ENCODE peak calls at places on chromosomes 3 and 15, in nine cellular contexts. One of them, this sample, is unnamed.

GRCh38 chr3:133943639-133944131 is 48.0 kb upstream of the RAB6B start:
- DNase-seq in activated CD4-positive, CD25-positive, alpha-beta regulatory T cell treated with anti-CD3 and anti-CD28 coated beads, Interleukin-2, amount 50 U/mL, for 16 hours: no peak
- DNase-seq in effector memory CD8-positive, alpha-beta T cell: no peak
- DNase-seq in AG10803: peak
- DNase-seq in RPMI8226: peak
- DNase-seq in germinal center: no peak
- DNase-seq in glutamatergic neuron: no peak
- DNase-seq in AG04450: peak
- DNase-seq in aorta: peak
- DNase-seq in this sample: no peak

GRCh38 chr3:34856577-34856976 is 782.7 kb upstream of the ARPP21 start:
- DNase-seq in activated CD4-positive, CD25-positive, alpha-beta regulatory T cell treated with anti-CD3 and anti-CD28 coated beads, Interleukin-2, amount 50 U/mL, for 16 hours: no peak
- DNase-seq in effector memory CD8-positive, alpha-beta T cell: no peak
- DNase-seq in AG10803: no peak
- DNase-seq in RPMI8226: no peak
- DNase-seq in germinal center: no peak
- DNase-seq in glutamatergic neuron: no peak
- DNase-seq in AG04450: no peak
- DNase-seq in aorta: no peak
- DNase-seq in this sample: no peak

GRCh38 chr3:63400259-63400860 is 122.3 kb downstream of the SYNPR start:
- DNase-seq in activated CD4-positive, CD25-positive, alpha-beta regulatory T cell treated with anti-CD3 and anti-CD28 coated beads, Interleukin-2, amount 50 U/mL, for 16 hours: no peak
- DNase-seq in effector memory CD8-positive, alpha-beta T cell: no peak
- DNase-seq in AG10803: peak
- DNase-seq in RPMI8226: no peak
- DNase-seq in germinal center: no peak
- DNase-seq in glutamatergic neuron: no peak
- DNase-seq in AG04450: no peak
- DNase-seq in aorta: no peak
- DNase-seq in this sample: no peak

GRCh38 chr15:48963524-48964113 is at the start of gene SHC4:
- DNase-seq in activated CD4-positive, CD25-positive, alpha-beta regulatory T cell treated with anti-CD3 and anti-CD28 coated beads, Interleukin-2, amount 50 U/mL, for 16 hours: no peak
- DNase-seq in effector memory CD8-positive, alpha-beta T cell: no peak
- DNase-seq in AG10803: peak
- DNase-seq in RPMI8226: peak
- DNase-seq in germinal center: peak
- DNase-seq in glutamatergic neuron: peak
- DNase-seq in AG04450: no peak
- DNase-seq in aorta: peak
- DNase-seq in this sample: no peak

GRCh38 chr3:61574854-61575253 is 13.5 kb downstream of the PTPRG start:
- DNase-seq in activated CD4-positive, CD25-positive, alpha-beta regulatory T cell treated with anti-CD3 and anti-CD28 coated beads, Interleukin-2, amount 50 U/mL, for 16 hours: no peak
- DNase-seq in effector memory CD8-positive, alpha-beta T cell: no peak
- DNase-seq in AG10803: peak
- DNase-seq in RPMI8226: no peak
- DNase-seq in germinal center: no peak
- DNase-seq in glutamatergic neuron: no peak
- DNase-seq in AG04450: peak
- DNase-seq in aorta: peak
- DNase-seq in this sample: peak

GRCh38 chr15:61831505-61831921 is 228.7 kb downstream of the VPS13C start:
- DNase-seq in activated CD4-positive, CD25-positive, alpha-beta regulatory T cell treated with anti-CD3 and anti-CD28 coated beads, Interleukin-2, amount 50 U/mL, for 16 hours: no peak
- DNase-seq in effector memory CD8-positive, alpha-beta T cell: no peak
- DNase-seq in AG10803: no peak
- DNase-seq in RPMI8226: no peak
- DNase-seq in germinal center: no peak
- DNase-seq in glutamatergic neuron: no peak
- DNase-seq in AG04450: no peak
- DNase-seq in aorta: no peak
- DNase-seq in this sample: no peak

GRCh38 chr3:105791134-105791533 is 77.7 kb downstream of the CBLB start:
- DNase-seq in activated CD4-positive, CD25-positive, alpha-beta regulatory T cell treated with anti-CD3 and anti-CD28 coated beads, Interleukin-2, amount 50 U/mL, for 16 hours: no peak
- DNase-seq in effector memory CD8-positive, alpha-beta T cell: no peak
- DNase-seq in AG10803: peak
- DNase-seq in RPMI8226: no peak
- DNase-seq in germinal center: no peak
- DNase-seq in glutamatergic neuron: no peak
- DNase-seq in AG04450: no peak
- DNase-seq in aorta: no peak
- DNase-seq in this sample: no peak

GRCh38 chr3:50605901-50606326 is 5.7 kb downstream of the CISH start:
- DNase-seq in activated CD4-positive, CD25-positive, alpha-beta regulatory T cell treated with anti-CD3 and anti-CD28 coated beads, Interleukin-2, amount 50 U/mL, for 16 hours: no peak
- DNase-seq in effector memory CD8-positive, alpha-beta T cell: no peak
- DNase-seq in AG10803: no peak
- DNase-seq in RPMI8226: peak
- DNase-seq in germinal center: no peak
- DNase-seq in glutamatergic neuron: no peak
- DNase-seq in AG04450: no peak
- DNase-seq in aorta: no peak
- DNase-seq in this sample: no peak

GRCh38 chr15:73677146-73677607 is 7.0 kb upstream of the CD276 start:
- DNase-seq in activated CD4-positive, CD25-positive, alpha-beta regulatory T cell treated with anti-CD3 and anti-CD28 coated beads, Interleukin-2, amount 50 U/mL, for 16 hours: no peak
- DNase-seq in effector memory CD8-positive, alpha-beta T cell: peak
- DNase-seq in AG10803: peak
- DNase-seq in RPMI8226: peak
- DNase-seq in germinal center: peak
- DNase-seq in glutamatergic neuron: peak
- DNase-seq in AG04450: no peak
- DNase-seq in aorta: peak
- DNase-seq in this sample: peak

GRCh38 chr3:132180337-132180791 is 136.8 kb upstream of the ACP3 start:
- DNase-seq in activated CD4-positive, CD25-positive, alpha-beta regulatory T cell treated with anti-CD3 and anti-CD28 coated beads, Interleukin-2, amount 50 U/mL, for 16 hours: no peak
- DNase-seq in effector memory CD8-positive, alpha-beta T cell: no peak
- DNase-seq in AG10803: peak
- DNase-seq in RPMI8226: peak
- DNase-seq in germinal center: peak
- DNase-seq in glutamatergic neuron: no peak
- DNase-seq in AG04450: peak
- DNase-seq in aorta: no peak
- DNase-seq in this sample: no peak

GRCh38 chr15:89457086-89457485 is 39.3 kb downstream of the RHCG start:
- DNase-seq in activated CD4-positive, CD25-positive, alpha-beta regulatory T cell treated with anti-CD3 and anti-CD28 coated beads, Interleukin-2, amount 50 U/mL, for 16 hours: no peak
- DNase-seq in effector memory CD8-positive, alpha-beta T cell: no peak
- DNase-seq in AG10803: peak
- DNase-seq in RPMI8226: peak
- DNase-seq in germinal center: peak
- DNase-seq in glutamatergic neuron: no peak
- DNase-seq in AG04450: no peak
- DNase-seq in aorta: no peak
- DNase-seq in this sample: no peak

GRCh38 chr3:41662288-41662687 is 299.6 kb downstream of the ULK4 start:
- DNase-seq in activated CD4-positive, CD25-positive, alpha-beta regulatory T cell treated with anti-CD3 and anti-CD28 coated beads, Interleukin-2, amount 50 U/mL, for 16 hours: no peak
- DNase-seq in effector memory CD8-positive, alpha-beta T cell: no peak
- DNase-seq in AG10803: peak
- DNase-seq in RPMI8226: no peak
- DNase-seq in germinal center: no peak
- DNase-seq in glutamatergic neuron: no peak
- DNase-seq in AG04450: no peak
- DNase-seq in aorta: no peak
- DNase-seq in this sample: no peak

GRCh38 chr15:61396235-61396927 is 167.3 kb upstream of the RORA start:
- DNase-seq in activated CD4-positive, CD25-positive, alpha-beta regulatory T cell treated with anti-CD3 and anti-CD28 coated beads, Interleukin-2, amount 50 U/mL, for 16 hours: no peak
- DNase-seq in effector memory CD8-positive, alpha-beta T cell: no peak
- DNase-seq in AG10803: no peak
- DNase-seq in RPMI8226: no peak
- DNase-seq in germinal center: no peak
- DNase-seq in glutamatergic neuron: no peak
- DNase-seq in AG04450: no peak
- DNase-seq in aorta: no peak
- DNase-seq in this sample: no peak

GRCh38 chr15:88020806-88021205 is 235.7 kb downstream of the NTRK3 start:
- DNase-seq in activated CD4-positive, CD25-positive, alpha-beta regulatory T cell treated with anti-CD3 and anti-CD28 coated beads, Interleukin-2, amount 50 U/mL, for 16 hours: no peak
- DNase-seq in effector memory CD8-positive, alpha-beta T cell: no peak
- DNase-seq in AG10803: peak
- DNase-seq in RPMI8226: no peak
- DNase-seq in germinal center: no peak
- DNase-seq in glutamatergic neuron: no peak
- DNase-seq in AG04450: no peak
- DNase-seq in aorta: no peak
- DNase-seq in this sample: no peak

GRCh38 chr15:69126054-69126469 is 34.4 kb upstream of the GLCE start:
- DNase-seq in activated CD4-positive, CD25-positive, alpha-beta regulatory T cell treated with anti-CD3 and anti-CD28 coated beads, Interleukin-2, amount 50 U/mL, for 16 hours: no peak
- DNase-seq in effector memory CD8-positive, alpha-beta T cell: no peak
- DNase-seq in AG10803: peak
- DNase-seq in RPMI8226: no peak
- DNase-seq in germinal center: no peak
- DNase-seq in glutamatergic neuron: no peak
- DNase-seq in AG04450: peak
- DNase-seq in aorta: no peak
- DNase-seq in this sample: no peak

GRCh38 chr15:38182900-38183299 is 69.7 kb upstream of the SPRED1 start:
- DNase-seq in activated CD4-positive, CD25-positive, alpha-beta regulatory T cell treated with anti-CD3 and anti-CD28 coated beads, Interleukin-2, amount 50 U/mL, for 16 hours: no peak
- DNase-seq in effector memory CD8-positive, alpha-beta T cell: no peak
- DNase-seq in AG10803: no peak
- DNase-seq in RPMI8226: no peak
- DNase-seq in germinal center: no peak
- DNase-seq in glutamatergic neuron: no peak
- DNase-seq in AG04450: no peak
- DNase-seq in aorta: no peak
- DNase-seq in this sample: no peak

GRCh38 chr15:43879386-43880355 is 52.9 kb downstream of the WDR76 start:
- DNase-seq in activated CD4-positive, CD25-positive, alpha-beta regulatory T cell treated with anti-CD3 and anti-CD28 coated beads, Interleukin-2, amount 50 U/mL, for 16 hours: no peak
- DNase-seq in effector memory CD8-positive, alpha-beta T cell: no peak
- DNase-seq in AG10803: no peak
- DNase-seq in RPMI8226: no peak
- DNase-seq in germinal center: no peak
- DNase-seq in glutamatergic neuron: no peak
- DNase-seq in AG04450: no peak
- DNase-seq in aorta: no peak
- DNase-seq in this sample: no peak

GRCh38 chr3:106183762-106184391 is 315.1 kb upstream of the CBLB start:
- DNase-seq in activated CD4-positive, CD25-positive, alpha-beta regulatory T cell treated with anti-CD3 and anti-CD28 coated beads, Interleukin-2, amount 50 U/mL, for 16 hours: no peak
- DNase-seq in effector memory CD8-positive, alpha-beta T cell: no peak
- DNase-seq in AG10803: peak
- DNase-seq in RPMI8226: no peak
- DNase-seq in germinal center: no peak
- DNase-seq in glutamatergic neuron: no peak
- DNase-seq in AG04450: peak
- DNase-seq in aorta: no peak
- DNase-seq in this sample: no peak

GRCh38 chr3:100753846-100754245 is 44.6 kb downstream of the TFG start:
- DNase-seq in activated CD4-positive, CD25-positive, alpha-beta regulatory T cell treated with anti-CD3 and anti-CD28 coated beads, Interleukin-2, amount 50 U/mL, for 16 hours: no peak
- DNase-seq in effector memory CD8-positive, alpha-beta T cell: no peak
- DNase-seq in AG10803: peak
- DNase-seq in RPMI8226: no peak
- DNase-seq in germinal center: no peak
- DNase-seq in glutamatergic neuron: no peak
- DNase-seq in AG04450: no peak
- DNase-seq in aorta: no peak
- DNase-seq in this sample: no peak

GRCh38 chr15:49212897-49213296 is 42.9 kb downstream of the GALK2 start:
- DNase-seq in activated CD4-positive, CD25-positive, alpha-beta regulatory T cell treated with anti-CD3 and anti-CD28 coated beads, Interleukin-2, amount 50 U/mL, for 16 hours: no peak
- DNase-seq in effector memory CD8-positive, alpha-beta T cell: no peak
- DNase-seq in AG10803: no peak
- DNase-seq in RPMI8226: no peak
- DNase-seq in germinal center: no peak
- DNase-seq in glutamatergic neuron: no peak
- DNase-seq in AG04450: no peak
- DNase-seq in aorta: no peak
- DNase-seq in this sample: no peak

GRCh38 chr15:40471105-40471777 is 457 bp downstream of the CHST14 start:
- DNase-seq in activated CD4-positive, CD25-positive, alpha-beta regulatory T cell treated with anti-CD3 and anti-CD28 coated beads, Interleukin-2, amount 50 U/mL, for 16 hours: no peak
- DNase-seq in effector memory CD8-positive, alpha-beta T cell: peak
- DNase-seq in AG10803: peak
- DNase-seq in RPMI8226: no peak
- DNase-seq in germinal center: no peak
- DNase-seq in glutamatergic neuron: peak
- DNase-seq in AG04450: no peak
- DNase-seq in aorta: peak
- DNase-seq in this sample: peak

GRCh38 chr3:171936231-171936841 is 93.2 kb downstream of the TMEM212 start:
- DNase-seq in activated CD4-positive, CD25-positive, alpha-beta regulatory T cell treated with anti-CD3 and anti-CD28 coated beads, Interleukin-2, amount 50 U/mL, for 16 hours: no peak
- DNase-seq in effector memory CD8-positive, alpha-beta T cell: no peak
- DNase-seq in AG10803: peak
- DNase-seq in RPMI8226: no peak
- DNase-seq in germinal center: no peak
- DNase-seq in glutamatergic neuron: no peak
- DNase-seq in AG04450: no peak
- DNase-seq in aorta: peak
- DNase-seq in this sample: no peak

GRCh38 chr3:111733856-111734255 is 125.2 kb upstream of the PHLDB2 start:
- DNase-seq in activated CD4-positive, CD25-positive, alpha-beta regulatory T cell treated with anti-CD3 and anti-CD28 coated beads, Interleukin-2, amount 50 U/mL, for 16 hours: no peak
- DNase-seq in effector memory CD8-positive, alpha-beta T cell: no peak
- DNase-seq in AG10803: no peak
- DNase-seq in RPMI8226: no peak
- DNase-seq in germinal center: no peak
- DNase-seq in glutamatergic neuron: no peak
- DNase-seq in AG04450: no peak
- DNase-seq in aorta: no peak
- DNase-seq in this sample: no peak

GRCh38 chr15:64690578-64691296 is 84.7 kb downstream of the RBPMS2 start:
- DNase-seq in activated CD4-positive, CD25-positive, alpha-beta regulatory T cell treated with anti-CD3 and anti-CD28 coated beads, Interleukin-2, amount 50 U/mL, for 16 hours: no peak
- DNase-seq in effector memory CD8-positive, alpha-beta T cell: no peak
- DNase-seq in AG10803: no peak
- DNase-seq in RPMI8226: no peak
- DNase-seq in germinal center: no peak
- DNase-seq in glutamatergic neuron: no peak
- DNase-seq in AG04450: no peak
- DNase-seq in aorta: no peak
- DNase-seq in this sample: no peak

GRCh38 chr3:170806676-170807075 is 63.3 kb downstream of the RPL22L1 start:
- DNase-seq in activated CD4-positive, CD25-positive, alpha-beta regulatory T cell treated with anti-CD3 and anti-CD28 coated beads, Interleukin-2, amount 50 U/mL, for 16 hours: no peak
- DNase-seq in effector memory CD8-positive, alpha-beta T cell: no peak
- DNase-seq in AG10803: no peak
- DNase-seq in RPMI8226: no peak
- DNase-seq in germinal center: no peak
- DNase-seq in glutamatergic neuron: no peak
- DNase-seq in AG04450: no peak
- DNase-seq in aorta: no peak
- DNase-seq in this sample: no peak

GRCh38 chr15:90095521-90095959 is 6.7 kb downstream of the IDH2 start:
- DNase-seq in activated CD4-positive, CD25-positive, alpha-beta regulatory T cell treated with anti-CD3 and anti-CD28 coated beads, Interleukin-2, amount 50 U/mL, for 16 hours: no peak
- DNase-seq in effector memory CD8-positive, alpha-beta T cell: peak
- DNase-seq in AG10803: no peak
- DNase-seq in RPMI8226: peak
- DNase-seq in germinal center: no peak
- DNase-seq in glutamatergic neuron: no peak
- DNase-seq in AG04450: no peak
- DNase-seq in aorta: no peak
- DNase-seq in this sample: no peak

GRCh38 chr15:45457641-45458539 is 64.7 kb downstream of the SLC30A4 start:
- DNase-seq in activated CD4-positive, CD25-positive, alpha-beta regulatory T cell treated with anti-CD3 and anti-CD28 coated beads, Interleukin-2, amount 50 U/mL, for 16 hours: peak
- DNase-seq in effector memory CD8-positive, alpha-beta T cell: peak
- DNase-seq in AG10803: peak
- DNase-seq in RPMI8226: peak
- DNase-seq in germinal center: peak
- DNase-seq in glutamatergic neuron: peak
- DNase-seq in AG04450: peak
- DNase-seq in aorta: peak
- DNase-seq in this sample: peak

GRCh38 chr3:132605374-132605792 is 8.3 kb downstream of the ACKR4 start:
- DNase-seq in activated CD4-positive, CD25-positive, alpha-beta regulatory T cell treated with anti-CD3 and anti-CD28 coated beads, Interleukin-2, amount 50 U/mL, for 16 hours: no peak
- DNase-seq in effector memory CD8-positive, alpha-beta T cell: no peak
- DNase-seq in AG10803: peak
- DNase-seq in RPMI8226: no peak
- DNase-seq in germinal center: no peak
- DNase-seq in glutamatergic neuron: no peak
- DNase-seq in AG04450: no peak
- DNase-seq in aorta: no peak
- DNase-seq in this sample: no peak

GRCh38 chr3:140552898-140553297 is 125.0 kb upstream of the TRIM42 start:
- DNase-seq in activated CD4-positive, CD25-positive, alpha-beta regulatory T cell treated with anti-CD3 and anti-CD28 coated beads, Interleukin-2, amount 50 U/mL, for 16 hours: no peak
- DNase-seq in effector memory CD8-positive, alpha-beta T cell: no peak
- DNase-seq in AG10803: peak
- DNase-seq in RPMI8226: no peak
- DNase-seq in germinal center: no peak
- DNase-seq in glutamatergic neuron: no peak
- DNase-seq in AG04450: no peak
- DNase-seq in aorta: no peak
- DNase-seq in this sample: no peak

GRCh38 chr15:59170998-59171397 is 35.6 kb upstream of the LDHAL6B start:
- DNase-seq in activated CD4-positive, CD25-positive, alpha-beta regulatory T cell treated with anti-CD3 and anti-CD28 coated beads, Interleukin-2, amount 50 U/mL, for 16 hours: no peak
- DNase-seq in effector memory CD8-positive, alpha-beta T cell: no peak
- DNase-seq in AG10803: no peak
- DNase-seq in RPMI8226: no peak
- DNase-seq in germinal center: no peak
- DNase-seq in glutamatergic neuron: no peak
- DNase-seq in AG04450: no peak
- DNase-seq in aorta: no peak
- DNase-seq in this sample: no peak

GRCh38 chr15:59532770-59533379 is 78.7 kb upstream of the GCNT3 start:
- DNase-seq in activated CD4-positive, CD25-positive, alpha-beta regulatory T cell treated with anti-CD3 and anti-CD28 coated beads, Interleukin-2, amount 50 U/mL, for 16 hours: no peak
- DNase-seq in effector memory CD8-positive, alpha-beta T cell: no peak
- DNase-seq in AG10803: peak
- DNase-seq in RPMI8226: peak
- DNase-seq in germinal center: peak
- DNase-seq in glutamatergic neuron: peak
- DNase-seq in AG04450: peak
- DNase-seq in aorta: no peak
- DNase-seq in this sample: no peak

This sample was measured in T-helper 2 cell.